ENCODE peak calls at places on chromosomes 4 and X, in seven cellular contexts. D is neural crest cell; L is effector CD4-positive, alpha-beta T cell; V is ACHN; Y is Panc1; A is left ventricle myocardium superior; K is Right ventricle myocardium inferior. S is an unnamed sample.

GRCh38 chr4:166816901-166817300 is 417.4 kb downstream of the SPOCK3 start:
- DNase-seq in L (no peak), K (no peak), D (no peak), A (no peak), Y (peak; percentile 20), V (no peak), S (no peak)

GRCh38 chrX:118730500-118731247 is 3.3 kb downstream of the IL13RA1 start:
- DNase-seq in K (no peak), L (no peak), A (no peak), V (no peak), Y (peak; percentile 30), D (no peak), S (no peak)

GRCh38 chr4:8821151-8821950 is 50.3 kb downstream of the HMX1 start:
- DNase-seq in K (no peak), L (no peak), V (no peak), Y (no peak), D (no peak), A (no peak), S (no peak)

GRCh38 chr4:119238068-119238722 is 25.7 kb downstream of the USP53 start:
- DNase-seq in Y (no peak), L (no peak), D (no peak), A (no peak), V (no peak), K (no peak), S (no peak)

GRCh38 chrX:29962061-29962460 is 253.3 kb upstream of the MAGEB2 start:
- DNase-seq in K (no peak), A (no peak), V (no peak), Y (no peak), L (no peak), D (no peak), S (no peak)

GRCh38 chrX:112691361-112691760 is 11.6 kb upstream of the LHFPL1 start:
- DNase-seq in A (no peak), K (no peak), L (no peak), D (no peak), V (no peak), Y (no peak), S (no peak)

GRCh38 chr4:26418107-26418506 is 72.2 kb downstream of the CCKAR start:
- DNase-seq in K (no peak), Y (no peak), L (no peak), D (no peak), A (no peak), V (no peak), S (no peak)

GRCh38 chr4:86855572-86855971 is 6.4 kb upstream of the SLC10A6 start:
- DNase-seq in K (no peak), Y (no peak), V (no peak), D (no peak), A (no peak), L (no peak), S (no peak)

GRCh38 chrX:42783456-42783855 is 5.5 kb upstream of the PPP1R2C start:
- DNase-seq in L (no peak), Y (no peak), K (no peak), A (no peak), V (no peak), D (no peak), S (no peak)

GRCh38 chr4:113744667-113745241 is 16.8 kb downstream of the CAMK2D start:
- DNase-seq in K (no peak), Y (no peak), A (no peak), V (no peak), L (no peak), D (no peak), S (no peak)

GRCh38 chr4:96301727-96302126 is 461.8 kb downstream of the PDHA2 start:
- DNase-seq in D (no peak), A (no peak), K (no peak), V (no peak), L (no peak), Y (no peak), S (no peak)

GRCh38 chrX:41705680-41706374 is 17.1 kb downstream of the GPR34 start:
- DNase-seq in L (no peak), V (no peak), K (no peak), D (no peak), Y (no peak), A (no peak), S (no peak)

GRCh38 chr4:109332926-109333464 is 30.5 kb upstream of the COL25A1 start:
- DNase-seq in D (no peak), L (no peak), K (no peak), Y (no peak), A (peak; percentile 35), V (peak; percentile 13), S (no peak)

GRCh38 chr4:130534651-130535050 is 1438.7 kb downstream of the C4orf33 start:
- DNase-seq in V (no peak), L (no peak), K (no peak), A (no peak), D (no peak), Y (no peak), S (no peak)

GRCh38 chr4:905485-906214 is 26.5 kb downstream of the GAK start:
- DNase-seq in V (no peak), L (no peak), K (peak; percentile 35), Y (no peak), A (peak; percentile 19), D (no peak), S (no peak)